ENCODE peak calls at places on chromosomes 3 and 15, in seven cellular contexts. One of them, this sample, is unnamed.

GRCh38 chr15:86915811-86916331 is 836.2 kb downstream of the AGBL1 start:
- DNase-seq in EH: peak
- DNase-seq in GM13977: no peak
- DNase-seq in activated gamma-delta T cell: no peak
- DNase-seq in activated T-helper 2 cell treated with anti-CD3 and anti-CD28 coated beads, Interferon-gamma antibody, Interleukin-2, Interleukin-4, amounts not matched to agents 10 μg/mL and 5 μg/mL and 100 μg/mL, durations not matched to agents 14 hours and 24 hours and 36 hours: no peak
- DNase-seq in T-helper 1 cell: no peak
- DNase-seq in neural progenitor cell: peak
- DNase-seq in this sample: peak

GRCh38 chr15:57213783-57214366 is 162.4 kb upstream of the CGNL1 start:
- DNase-seq in activated gamma-delta T cell: no peak
- DNase-seq in activated T-helper 2 cell treated with anti-CD3 and anti-CD28 coated beads, Interferon-gamma antibody, Interleukin-2, Interleukin-4, amounts not matched to agents 10 μg/mL and 5 μg/mL and 100 μg/mL, durations not matched to agents 14 hours and 24 hours and 36 hours: no peak
- DNase-seq in T-helper 1 cell: no peak
- DNase-seq in neural progenitor cell: peak
- DNase-seq in EH: peak
- DNase-seq in GM13977: peak
- DNase-seq in this sample: no peak

GRCh38 chr3:188936597-188937107 is 235.1 kb upstream of the TPRG1 start:
- DNase-seq in EH: no peak
- DNase-seq in neural progenitor cell: no peak
- DNase-seq in GM13977: no peak
- DNase-seq in activated T-helper 2 cell treated with anti-CD3 and anti-CD28 coated beads, Interferon-gamma antibody, Interleukin-2, Interleukin-4, amounts not matched to agents 10 μg/mL and 5 μg/mL and 100 μg/mL, durations not matched to agents 14 hours and 24 hours and 36 hours: no peak
- DNase-seq in T-helper 1 cell: no peak
- DNase-seq in activated gamma-delta T cell: no peak
- DNase-seq in this sample: no peak

GRCh38 chr15:89349212-89349558 is 14.6 kb upstream of the POLG start:
- DNase-seq in neural progenitor cell: no peak
- DNase-seq in activated T-helper 2 cell treated with anti-CD3 and anti-CD28 coated beads, Interferon-gamma antibody, Interleukin-2, Interleukin-4, amounts not matched to agents 10 μg/mL and 5 μg/mL and 100 μg/mL, durations not matched to agents 14 hours and 24 hours and 36 hours: no peak
- DNase-seq in T-helper 1 cell: no peak
- DNase-seq in activated gamma-delta T cell: no peak
- DNase-seq in GM13977: no peak
- DNase-seq in EH: no peak
- DNase-seq in this sample: no peak

GRCh38 chr15:85380860-85381535 is 595 bp downstream of the AKAP13 start:
- DNase-seq in neural progenitor cell: peak
- DNase-seq in activated gamma-delta T cell: peak
- DNase-seq in GM13977: peak
- DNase-seq in EH: peak
- DNase-seq in activated T-helper 2 cell treated with anti-CD3 and anti-CD28 coated beads, Interferon-gamma antibody, Interleukin-2, Interleukin-4, amounts not matched to agents 10 μg/mL and 5 μg/mL and 100 μg/mL, durations not matched to agents 14 hours and 24 hours and 36 hours: peak
- DNase-seq in T-helper 1 cell: peak
- DNase-seq in this sample: no peak

GRCh38 chr3:55173504-55173903 is 245.6 kb upstream of the LRTM1 start:
- DNase-seq in activated T-helper 2 cell treated with anti-CD3 and anti-CD28 coated beads, Interferon-gamma antibody, Interleukin-2, Interleukin-4, amounts not matched to agents 10 μg/mL and 5 μg/mL and 100 μg/mL, durations not matched to agents 14 hours and 24 hours and 36 hours: no peak
- DNase-seq in neural progenitor cell: no peak
- DNase-seq in GM13977: no peak
- DNase-seq in activated gamma-delta T cell: no peak
- DNase-seq in EH: peak
- DNase-seq in T-helper 1 cell: no peak
- DNase-seq in this sample: no peak

GRCh38 chr15:49242820-49243219 is 72.8 kb downstream of the GALK2 start:
- DNase-seq in GM13977: no peak
- DNase-seq in T-helper 1 cell: no peak
- DNase-seq in activated gamma-delta T cell: no peak
- DNase-seq in EH: peak
- DNase-seq in activated T-helper 2 cell treated with anti-CD3 and anti-CD28 coated beads, Interferon-gamma antibody, Interleukin-2, Interleukin-4, amounts not matched to agents 10 μg/mL and 5 μg/mL and 100 μg/mL, durations not matched to agents 14 hours and 24 hours and 36 hours: no peak
- DNase-seq in neural progenitor cell: no peak
- DNase-seq in this sample: no peak

GRCh38 chr3:30667250-30667585 is 60.8 kb downstream of the TGFBR2 start:
- DNase-seq in T-helper 1 cell: peak
- DNase-seq in GM13977: no peak
- DNase-seq in activated gamma-delta T cell: no peak
- DNase-seq in neural progenitor cell: peak
- DNase-seq in EH: no peak
- DNase-seq in activated T-helper 2 cell treated with anti-CD3 and anti-CD28 coated beads, Interferon-gamma antibody, Interleukin-2, Interleukin-4, amounts not matched to agents 10 μg/mL and 5 μg/mL and 100 μg/mL, durations not matched to agents 14 hours and 24 hours and 36 hours: no peak
- DNase-seq in this sample: peak

GRCh38 chr15:34240537-34240936 is 15.7 kb downstream of the EMC4 start:
- DNase-seq in neural progenitor cell: no peak
- DNase-seq in activated T-helper 2 cell treated with anti-CD3 and anti-CD28 coated beads, Interferon-gamma antibody, Interleukin-2, Interleukin-4, amounts not matched to agents 10 μg/mL and 5 μg/mL and 100 μg/mL, durations not matched to agents 14 hours and 24 hours and 36 hours: no peak
- DNase-seq in GM13977: no peak
- DNase-seq in T-helper 1 cell: no peak
- DNase-seq in activated gamma-delta T cell: no peak
- DNase-seq in EH: no peak
- DNase-seq in this sample: no peak

GRCh38 chr3:127673191-127674098 is 693 bp downstream of the ABTB1 start:
- DNase-seq in activated T-helper 2 cell treated with anti-CD3 and anti-CD28 coated beads, Interferon-gamma antibody, Interleukin-2, Interleukin-4, amounts not matched to agents 10 μg/mL and 5 μg/mL and 100 μg/mL, durations not matched to agents 14 hours and 24 hours and 36 hours: peak
- DNase-seq in activated gamma-delta T cell: peak
- DNase-seq in T-helper 1 cell: peak
- DNase-seq in EH: peak
- DNase-seq in neural progenitor cell: peak
- DNase-seq in GM13977: peak
- DNase-seq in this sample: peak

GRCh38 chr3:69740103-69741021 is 1.1 kb downstream of the MITF start:
- DNase-seq in GM13977: peak
- DNase-seq in activated T-helper 2 cell treated with anti-CD3 and anti-CD28 coated beads, Interferon-gamma antibody, Interleukin-2, Interleukin-4, amounts not matched to agents 10 μg/mL and 5 μg/mL and 100 μg/mL, durations not matched to agents 14 hours and 24 hours and 36 hours: no peak
- DNase-seq in activated gamma-delta T cell: no peak
- DNase-seq in neural progenitor cell: peak
- DNase-seq in EH: no peak
- DNase-seq in T-helper 1 cell: no peak
- DNase-seq in this sample: peak

GRCh38 chr15:27486036-27486435 is 515.1 kb downstream of the GABRG3 start:
- DNase-seq in neural progenitor cell: no peak
- DNase-seq in EH: no peak
- DNase-seq in activated gamma-delta T cell: no peak
- DNase-seq in GM13977: no peak
- DNase-seq in activated T-helper 2 cell treated with anti-CD3 and anti-CD28 coated beads, Interferon-gamma antibody, Interleukin-2, Interleukin-4, amounts not matched to agents 10 μg/mL and 5 μg/mL and 100 μg/mL, durations not matched to agents 14 hours and 24 hours and 36 hours: no peak
- DNase-seq in T-helper 1 cell: no peak
- DNase-seq in this sample: no peak

GRCh38 chr3:110243081-110243480 is 828.5 kb upstream of the NECTIN3 start:
- DNase-seq in activated gamma-delta T cell: no peak
- DNase-seq in neural progenitor cell: no peak
- DNase-seq in activated T-helper 2 cell treated with anti-CD3 and anti-CD28 coated beads, Interferon-gamma antibody, Interleukin-2, Interleukin-4, amounts not matched to agents 10 μg/mL and 5 μg/mL and 100 μg/mL, durations not matched to agents 14 hours and 24 hours and 36 hours: no peak
- DNase-seq in EH: peak
- DNase-seq in GM13977: no peak
- DNase-seq in T-helper 1 cell: no peak
- DNase-seq in this sample: no peak

GRCh38 chr3:65894679-65895078 is 144.0 kb downstream of the MAGI1 start:
- DNase-seq in neural progenitor cell: no peak
- DNase-seq in activated T-helper 2 cell treated with anti-CD3 and anti-CD28 coated beads, Interferon-gamma antibody, Interleukin-2, Interleukin-4, amounts not matched to agents 10 μg/mL and 5 μg/mL and 100 μg/mL, durations not matched to agents 14 hours and 24 hours and 36 hours: no peak
- DNase-seq in T-helper 1 cell: no peak
- DNase-seq in EH: peak
- DNase-seq in activated gamma-delta T cell: no peak
- DNase-seq in GM13977: no peak
- DNase-seq in this sample: no peak

GRCh38 chr3:79461129-79461792 is 306.5 kb downstream of the ROBO1 start:
- DNase-seq in activated gamma-delta T cell: no peak
- DNase-seq in T-helper 1 cell: no peak
- DNase-seq in EH: peak
- DNase-seq in activated T-helper 2 cell treated with anti-CD3 and anti-CD28 coated beads, Interferon-gamma antibody, Interleukin-2, Interleukin-4, amounts not matched to agents 10 μg/mL and 5 μg/mL and 100 μg/mL, durations not matched to agents 14 hours and 24 hours and 36 hours: no peak
- DNase-seq in GM13977: no peak
- DNase-seq in neural progenitor cell: no peak
- DNase-seq in this sample: no peak

GRCh38 chr3:143535994-143536784 is 312.1 kb downstream of the SLC9A9 start:
- DNase-seq in activated gamma-delta T cell: no peak
- DNase-seq in EH: no peak
- DNase-seq in GM13977: peak
- DNase-seq in neural progenitor cell: no peak
- DNase-seq in T-helper 1 cell: no peak
- DNase-seq in activated T-helper 2 cell treated with anti-CD3 and anti-CD28 coated beads, Interferon-gamma antibody, Interleukin-2, Interleukin-4, amounts not matched to agents 10 μg/mL and 5 μg/mL and 100 μg/mL, durations not matched to agents 14 hours and 24 hours and 36 hours: no peak
- DNase-seq in this sample: no peak

GRCh38 chr15:64046347-64047153 is at the start of gene DAPK2:
- DNase-seq in T-helper 1 cell: peak
- DNase-seq in neural progenitor cell: peak
- DNase-seq in activated T-helper 2 cell treated with anti-CD3 and anti-CD28 coated beads, Interferon-gamma antibody, Interleukin-2, Interleukin-4, amounts not matched to agents 10 μg/mL and 5 μg/mL and 100 μg/mL, durations not matched to agents 14 hours and 24 hours and 36 hours: peak
- DNase-seq in activated gamma-delta T cell: peak
- DNase-seq in EH: peak
- DNase-seq in GM13977: peak
- DNase-seq in this sample: peak

GRCh38 chr15:39784125-39784524 is 1.5 kb upstream of the FSIP1 start:
- DNase-seq in activated T-helper 2 cell treated with anti-CD3 and anti-CD28 coated beads, Interferon-gamma antibody, Interleukin-2, Interleukin-4, amounts not matched to agents 10 μg/mL and 5 μg/mL and 100 μg/mL, durations not matched to agents 14 hours and 24 hours and 36 hours: no peak
- DNase-seq in T-helper 1 cell: no peak
- DNase-seq in EH: peak
- DNase-seq in GM13977: no peak
- DNase-seq in activated gamma-delta T cell: no peak
- DNase-seq in neural progenitor cell: no peak
- DNase-seq in this sample: no peak

GRCh38 chr3:187889106-187889505 is 143.8 kb upstream of the BCL6 start:
- DNase-seq in neural progenitor cell: no peak
- DNase-seq in activated gamma-delta T cell: no peak
- DNase-seq in EH: no peak
- DNase-seq in GM13977: no peak
- DNase-seq in activated T-helper 2 cell treated with anti-CD3 and anti-CD28 coated beads, Interferon-gamma antibody, Interleukin-2, Interleukin-4, amounts not matched to agents 10 μg/mL and 5 μg/mL and 100 μg/mL, durations not matched to agents 14 hours and 24 hours and 36 hours: no peak
- DNase-seq in T-helper 1 cell: no peak
- DNase-seq in this sample: no peak

GRCh38 chr3:126546549-126547239 is 12.0 kb downstream of the C3orf22 start:
- DNase-seq in activated gamma-delta T cell: no peak
- DNase-seq in T-helper 1 cell: no peak
- DNase-seq in EH: no peak
- DNase-seq in activated T-helper 2 cell treated with anti-CD3 and anti-CD28 coated beads, Interferon-gamma antibody, Interleukin-2, Interleukin-4, amounts not matched to agents 10 μg/mL and 5 μg/mL and 100 μg/mL, durations not matched to agents 14 hours and 24 hours and 36 hours: no peak
- DNase-seq in neural progenitor cell: no peak
- DNase-seq in GM13977: no peak
- DNase-seq in this sample: peak

GRCh38 chr3:18758047-18758704 is 333.0 kb upstream of the SATB1 start:
- DNase-seq in neural progenitor cell: peak
- DNase-seq in activated gamma-delta T cell: no peak
- DNase-seq in activated T-helper 2 cell treated with anti-CD3 and anti-CD28 coated beads, Interferon-gamma antibody, Interleukin-2, Interleukin-4, amounts not matched to agents 10 μg/mL and 5 μg/mL and 100 μg/mL, durations not matched to agents 14 hours and 24 hours and 36 hours: peak
- DNase-seq in EH: no peak
- DNase-seq in T-helper 1 cell: peak
- DNase-seq in GM13977: peak
- DNase-seq in this sample: peak

GRCh38 chr15:69467636-69468035 is 15.0 kb downstream of the RPLP1 start:
- DNase-seq in activated T-helper 2 cell treated with anti-CD3 and anti-CD28 coated beads, Interferon-gamma antibody, Interleukin-2, Interleukin-4, amounts not matched to agents 10 μg/mL and 5 μg/mL and 100 μg/mL, durations not matched to agents 14 hours and 24 hours and 36 hours: no peak
- DNase-seq in GM13977: no peak
- DNase-seq in EH: no peak
- DNase-seq in activated gamma-delta T cell: no peak
- DNase-seq in T-helper 1 cell: no peak
- DNase-seq in neural progenitor cell: no peak
- DNase-seq in this sample: no peak

GRCh38 chr15:81293728-81294500 is 30.0 kb downstream of the STARD5 start:
- DNase-seq in activated gamma-delta T cell: no peak
- DNase-seq in EH: no peak
- DNase-seq in neural progenitor cell: no peak
- DNase-seq in activated T-helper 2 cell treated with anti-CD3 and anti-CD28 coated beads, Interferon-gamma antibody, Interleukin-2, Interleukin-4, amounts not matched to agents 10 μg/mL and 5 μg/mL and 100 μg/mL, durations not matched to agents 14 hours and 24 hours and 36 hours: peak
- DNase-seq in GM13977: peak
- DNase-seq in T-helper 1 cell: peak
- DNase-seq in this sample: no peak

GRCh38 chr3:140176526-140176925 is 241.5 kb downstream of the CLSTN2 start:
- DNase-seq in activated T-helper 2 cell treated with anti-CD3 and anti-CD28 coated beads, Interferon-gamma antibody, Interleukin-2, Interleukin-4, amounts not matched to agents 10 μg/mL and 5 μg/mL and 100 μg/mL, durations not matched to agents 14 hours and 24 hours and 36 hours: no peak
- DNase-seq in T-helper 1 cell: no peak
- DNase-seq in GM13977: no peak
- DNase-seq in neural progenitor cell: no peak
- DNase-seq in activated gamma-delta T cell: no peak
- DNase-seq in EH: peak
- DNase-seq in this sample: no peak

GRCh38 chr15:64246364-64247189 is 83.8 kb upstream of the PPIB start:
- DNase-seq in activated T-helper 2 cell treated with anti-CD3 and anti-CD28 coated beads, Interferon-gamma antibody, Interleukin-2, Interleukin-4, amounts not matched to agents 10 μg/mL and 5 μg/mL and 100 μg/mL, durations not matched to agents 14 hours and 24 hours and 36 hours: peak
- DNase-seq in activated gamma-delta T cell: no peak
- DNase-seq in neural progenitor cell: no peak
- DNase-seq in EH: peak
- DNase-seq in T-helper 1 cell: no peak
- DNase-seq in GM13977: peak
- DNase-seq in this sample: peak

GRCh38 chr15:62979252-62979651 is 63.3 kb upstream of the TPM1 start:
- DNase-seq in activated T-helper 2 cell treated with anti-CD3 and anti-CD28 coated beads, Interferon-gamma antibody, Interleukin-2, Interleukin-4, amounts not matched to agents 10 μg/mL and 5 μg/mL and 100 μg/mL, durations not matched to agents 14 hours and 24 hours and 36 hours: no peak
- DNase-seq in neural progenitor cell: no peak
- DNase-seq in activated gamma-delta T cell: no peak
- DNase-seq in EH: peak
- DNase-seq in GM13977: no peak
- DNase-seq in T-helper 1 cell: no peak
- DNase-seq in this sample: no peak

GRCh38 chr3:65732060-65732933 is 306.4 kb downstream of the MAGI1 start:
- DNase-seq in T-helper 1 cell: no peak
- DNase-seq in EH: peak
- DNase-seq in activated T-helper 2 cell treated with anti-CD3 and anti-CD28 coated beads, Interferon-gamma antibody, Interleukin-2, Interleukin-4, amounts not matched to agents 10 μg/mL and 5 μg/mL and 100 μg/mL, durations not matched to agents 14 hours and 24 hours and 36 hours: no peak
- DNase-seq in neural progenitor cell: peak
- DNase-seq in activated gamma-delta T cell: no peak
- DNase-seq in GM13977: peak
- DNase-seq in this sample: no peak

GRCh38 chr3:10505050-10505790 is at the start of gene ATP2B2:
- DNase-seq in activated T-helper 2 cell treated with anti-CD3 and anti-CD28 coated beads, Interferon-gamma antibody, Interleukin-2, Interleukin-4, amounts not matched to agents 10 μg/mL and 5 μg/mL and 100 μg/mL, durations not matched to agents 14 hours and 24 hours and 36 hours: no peak
- DNase-seq in GM13977: no peak
- DNase-seq in EH: no peak
- DNase-seq in T-helper 1 cell: no peak
- DNase-seq in activated gamma-delta T cell: no peak
- DNase-seq in neural progenitor cell: peak
- DNase-seq in this sample: peak

GRCh38 chr15:88605507-88606436 is 15.4 kb upstream of the AEN start:
- DNase-seq in neural progenitor cell: peak
- DNase-seq in T-helper 1 cell: peak
- DNase-seq in GM13977: peak
- DNase-seq in activated T-helper 2 cell treated with anti-CD3 and anti-CD28 coated beads, Interferon-gamma antibody, Interleukin-2, Interleukin-4, amounts not matched to agents 10 μg/mL and 5 μg/mL and 100 μg/mL, durations not matched to agents 14 hours and 24 hours and 36 hours: no peak
- DNase-seq in activated gamma-delta T cell: no peak
- DNase-seq in EH: peak
- DNase-seq in this sample: peak

GRCh38 chr3:185585523-185585861 is 603 bp upstream of the SENP2 start:
- DNase-seq in neural progenitor cell: no peak
- DNase-seq in EH: no peak
- DNase-seq in activated gamma-delta T cell: no peak
- DNase-seq in GM13977: no peak
- DNase-seq in T-helper 1 cell: no peak
- DNase-seq in activated T-helper 2 cell treated with anti-CD3 and anti-CD28 coated beads, Interferon-gamma antibody, Interleukin-2, Interleukin-4, amounts not matched to agents 10 μg/mL and 5 μg/mL and 100 μg/mL, durations not matched to agents 14 hours and 24 hours and 36 hours: no peak
- DNase-seq in this sample: no peak

GRCh38 chr15:48477795-48478360 is 146.6 kb downstream of the DUT start:
- DNase-seq in T-helper 1 cell: no peak
- DNase-seq in neural progenitor cell: no peak
- DNase-seq in activated T-helper 2 cell treated with anti-CD3 and anti-CD28 coated beads, Interferon-gamma antibody, Interleukin-2, Interleukin-4, amounts not matched to agents 10 μg/mL and 5 μg/mL and 100 μg/mL, durations not matched to agents 14 hours and 24 hours and 36 hours: no peak
- DNase-seq in EH: no peak
- DNase-seq in GM13977: no peak
- DNase-seq in activated gamma-delta T cell: no peak
- DNase-seq in this sample: no peak

GRCh38 chr15:91338763-91339162 is 238.7 kb downstream of the SV2B start:
- DNase-seq in neural progenitor cell: peak
- DNase-seq in EH: peak
- DNase-seq in T-helper 1 cell: no peak
- DNase-seq in GM13977: no peak
- DNase-seq in activated gamma-delta T cell: no peak
- DNase-seq in activated T-helper 2 cell treated with anti-CD3 and anti-CD28 coated beads, Interferon-gamma antibody, Interleukin-2, Interleukin-4, amounts not matched to agents 10 μg/mL and 5 μg/mL and 100 μg/mL, durations not matched to agents 14 hours and 24 hours and 36 hours: no peak
- DNase-seq in this sample: peak

GRCh38 chr15:60695713-60696522 is 217.0 kb upstream of the ICE2 start:
- DNase-seq in activated T-helper 2 cell treated with anti-CD3 and anti-CD28 coated beads, Interferon-gamma antibody, Interleukin-2, Interleukin-4, amounts not matched to agents 10 μg/mL and 5 μg/mL and 100 μg/mL, durations not matched to agents 14 hours and 24 hours and 36 hours: peak
- DNase-seq in neural progenitor cell: no peak
- DNase-seq in activated gamma-delta T cell: no peak
- DNase-seq in T-helper 1 cell: no peak
- DNase-seq in GM13977: no peak
- DNase-seq in EH: no peak
- DNase-seq in this sample: no peak

GRCh38 chr15:63992300-63992699 is 54.0 kb downstream of the DAPK2 start:
- DNase-seq in activated gamma-delta T cell: no peak
- DNase-seq in T-helper 1 cell: no peak
- DNase-seq in GM13977: no peak
- DNase-seq in activated T-helper 2 cell treated with anti-CD3 and anti-CD28 coated beads, Interferon-gamma antibody, Interleukin-2, Interleukin-4, amounts not matched to agents 10 μg/mL and 5 μg/mL and 100 μg/mL, durations not matched to agents 14 hours and 24 hours and 36 hours: no peak
- DNase-seq in EH: no peak
- DNase-seq in neural progenitor cell: no peak
- DNase-seq in this sample: no peak

GRCh38 chr3:160810360-160810759 is 54.3 kb downstream of the PPM1L start:
- DNase-seq in EH: peak
- DNase-seq in neural progenitor cell: no peak
- DNase-seq in activated gamma-delta T cell: no peak
- DNase-seq in GM13977: no peak
- DNase-seq in activated T-helper 2 cell treated with anti-CD3 and anti-CD28 coated beads, Interferon-gamma antibody, Interleukin-2, Interleukin-4, amounts not matched to agents 10 μg/mL and 5 μg/mL and 100 μg/mL, durations not matched to agents 14 hours and 24 hours and 36 hours: no peak
- DNase-seq in T-helper 1 cell: no peak
- DNase-seq in this sample: no peak

GRCh38 chr3:100401674-100402036 is 316 bp downstream of the LNP1 start:
- DNase-seq in T-helper 1 cell: peak
- DNase-seq in activated T-helper 2 cell treated with anti-CD3 and anti-CD28 coated beads, Interferon-gamma antibody, Interleukin-2, Interleukin-4, amounts not matched to agents 10 μg/mL and 5 μg/mL and 100 μg/mL, durations not matched to agents 14 hours and 24 hours and 36 hours: no peak
- DNase-seq in GM13977: peak
- DNase-seq in neural progenitor cell: peak
- DNase-seq in EH: peak
- DNase-seq in activated gamma-delta T cell: peak
- DNase-seq in this sample: no peak

GRCh38 chr3:72523409-72524172 is 324.7 kb downstream of the SHQ1 start:
- DNase-seq in activated gamma-delta T cell: no peak
- DNase-seq in T-helper 1 cell: no peak
- DNase-seq in neural progenitor cell: no peak
- DNase-seq in activated T-helper 2 cell treated with anti-CD3 and anti-CD28 coated beads, Interferon-gamma antibody, Interleukin-2, Interleukin-4, amounts not matched to agents 10 μg/mL and 5 μg/mL and 100 μg/mL, durations not matched to agents 14 hours and 24 hours and 36 hours: no peak
- DNase-seq in GM13977: peak
- DNase-seq in EH: no peak
- DNase-seq in this sample: no peak

GRCh38 chr3:177035678-177036077 is 161.6 kb downstream of the TBL1XR1 start:
- DNase-seq in GM13977: no peak
- DNase-seq in neural progenitor cell: no peak
- DNase-seq in EH: no peak
- DNase-seq in activated gamma-delta T cell: no peak
- DNase-seq in activated T-helper 2 cell treated with anti-CD3 and anti-CD28 coated beads, Interferon-gamma antibody, Interleukin-2, Interleukin-4, amounts not matched to agents 10 μg/mL and 5 μg/mL and 100 μg/mL, durations not matched to agents 14 hours and 24 hours and 36 hours: no peak
- DNase-seq in T-helper 1 cell: no peak
- DNase-seq in this sample: no peak

This sample was measured in H9.